ENCODE peak calls at places on chromosome X, in five cellular contexts. S, N, H, D and M are unnamed samples.

GRCh38 chrX:8748855-8749254 is 16.9 kb upstream of the ANOS1 start:
- DNase-seq in S (peak; percentile 43), N (peak; percentile 19), H (peak; percentile 6), D (no peak), M (no peak)

GRCh38 chrX:67545772-67546495 is 2.1 kb downstream of the AR start:
- DNase-seq in S (no peak), N (no peak), H (no peak), D (no peak), M (no peak)

GRCh38 chrX:17187301-17187836 is 187.6 kb upstream of the NHS start:
- DNase-seq in S (no peak), N (no peak), H (no peak), D (no peak), M (no peak)

GRCh38 chrX:45803383-45803921 is 602.8 kb upstream of the DIPK2B start:
- DNase-seq in S (peak; percentile 94), N (peak; percentile 98), H (no peak), D (peak; percentile 73), M (peak; percentile 78)

GRCh38 chrX:150767475-150768131 is 74.4 kb downstream of the MTMR1 start:
- DNase-seq in S (peak; percentile 92), N (peak; percentile 58), H (no peak), D (no peak), M (no peak)

GRCh38 chrX:25049347-25049746 is 33.6 kb upstream of the ARX start:
- DNase-seq in S (no peak), N (peak; percentile 2), H (no peak), D (no peak), M (no peak)

GRCh38 chrX:125394449-125394848 is 74.8 kb downstream of the TEX13C start:
- DNase-seq in S (no peak), N (no peak), H (no peak), D (no peak), M (no peak)

GRCh38 chrX:131841496-131842410 is 181.3 kb upstream of the STK26 start:
- DNase-seq in S (peak; percentile 38), N (peak; percentile 54), H (peak; percentile 52), D (peak; percentile 40), M (peak; percentile 78)

GRCh38 chrX:37599735-37600134 is 28.3 kb downstream of the LANCL3 start:
- DNase-seq in S (no peak), N (peak; percentile 46), H (no peak), D (no peak), M (peak; percentile 32)

DNA sequence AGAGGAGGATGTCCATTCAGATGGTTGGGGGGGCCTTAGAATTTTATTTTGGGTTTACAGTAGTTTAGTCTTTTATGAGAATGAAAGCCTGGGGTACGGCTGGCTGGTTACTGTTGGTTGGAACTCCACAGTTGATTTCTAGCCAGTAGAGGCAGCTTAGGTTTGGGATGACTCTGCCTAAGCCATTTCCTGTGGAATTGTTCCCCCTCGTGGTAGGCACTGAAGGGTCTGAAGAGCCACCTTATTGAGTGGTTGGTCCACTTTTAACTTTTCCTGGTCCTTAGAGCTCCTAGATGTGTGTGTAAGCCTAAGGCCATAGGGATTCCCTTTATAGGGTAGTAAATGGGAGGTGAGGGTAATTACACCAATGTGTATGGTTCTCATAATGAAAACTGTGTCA is 19.7 kb downstream of the SPIN3 start:
- DNase-seq in S (no peak), N (no peak), H (peak; percentile 1), D (no peak), M (no peak)
- TF ChIP-seq CTCF in S (no peak), N (peak; percentile 44), H (peak; percentile 30), D (no peak), M (no peak)

DNA sequence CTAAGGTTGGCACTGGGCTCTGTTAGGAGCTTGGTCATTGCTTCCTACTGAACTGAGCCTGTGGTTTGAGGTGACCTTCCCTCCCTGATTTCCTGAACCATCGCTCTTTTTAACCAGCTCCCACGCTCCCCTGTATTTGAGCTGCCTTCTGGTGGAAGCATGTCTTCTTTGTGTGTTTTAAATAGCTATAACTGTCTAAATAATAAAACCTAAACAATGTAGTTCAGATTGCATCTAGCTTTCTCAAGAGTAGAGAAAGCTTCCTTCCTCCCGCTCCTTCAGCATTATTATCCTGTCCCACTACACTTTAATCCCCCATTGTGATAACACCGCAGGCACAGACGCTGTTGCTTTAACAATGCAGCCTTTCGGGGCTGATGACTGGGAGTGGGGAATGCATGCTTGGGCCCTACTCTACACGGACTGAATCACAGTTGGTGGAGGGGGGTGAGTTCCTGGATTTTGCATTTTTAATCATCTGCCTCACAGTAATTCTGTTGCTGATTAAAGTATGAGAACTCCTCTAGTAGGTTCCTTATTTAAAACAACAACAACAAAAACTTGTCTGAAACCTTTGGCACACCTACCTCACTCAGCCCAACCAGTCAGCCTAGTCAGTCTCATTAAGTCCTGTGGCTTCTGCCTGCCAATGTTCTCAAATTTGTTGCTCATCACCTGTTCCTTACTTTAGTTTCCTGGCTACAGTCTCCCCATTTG is 6.6 kb downstream of the SMS start:
- DNase-seq in S (peak; percentile 64), N (peak; percentile 50), H (no peak), D (no peak), M (no peak)
- H3K4me2 ChIP-seq in S (peak overlapping the region; percentile 66), N (peak overlapping the region; percentile 41), H (no peak overlapping the region), D (no peak overlapping the region), M (peak overlapping the region; percentile 26)

GRCh38 chrX:119389214-119389613 is 9.9 kb upstream of the SLC25A43 start:
- DNase-seq in S (no peak), N (no peak), H (no peak), D (no peak), M (no peak)

GRCh38 chrX:119389854-119390501 is 9.2 kb upstream of the SLC25A43 start:
- DNase-seq in S (no peak), N (no peak), H (no peak), D (no peak), M (no peak)

GRCh38 chrX:119393144-119393543 is 6.0 kb upstream of the SLC25A43 start:
- DNase-seq in S (no peak), N (no peak), H (no peak), D (no peak), M (no peak)

DNA sequence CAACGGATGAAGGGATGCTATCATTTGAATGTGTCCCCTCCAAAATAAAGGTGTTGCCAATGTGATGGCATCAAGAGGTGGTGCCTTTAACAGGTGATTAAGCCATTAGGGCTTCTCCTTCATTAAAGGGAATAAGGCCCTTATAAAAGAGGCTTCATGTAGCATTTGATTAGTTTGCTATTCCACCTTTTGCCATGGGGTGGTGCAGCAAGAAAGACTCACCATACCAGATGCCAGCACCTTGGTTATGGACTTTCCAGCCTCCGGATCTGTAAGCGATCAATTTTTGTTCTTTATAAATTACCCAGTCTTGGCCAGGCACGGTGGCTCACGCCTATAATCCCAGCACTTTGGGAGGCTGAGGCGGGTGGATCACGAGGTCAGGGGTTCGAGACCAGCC is 7.9 kb upstream of the SLC25A43 start:
- DNase-seq in S (peak; percentile 25), N (peak; percentile 16), H (peak; percentile 29), D (peak; percentile 23), M (no peak)
- TF ChIP-seq CTCF in S (peak; percentile 36), N (peak; percentile 52), H (peak; percentile 56), D (peak; percentile 34), M (peak; percentile 71)

DNA sequence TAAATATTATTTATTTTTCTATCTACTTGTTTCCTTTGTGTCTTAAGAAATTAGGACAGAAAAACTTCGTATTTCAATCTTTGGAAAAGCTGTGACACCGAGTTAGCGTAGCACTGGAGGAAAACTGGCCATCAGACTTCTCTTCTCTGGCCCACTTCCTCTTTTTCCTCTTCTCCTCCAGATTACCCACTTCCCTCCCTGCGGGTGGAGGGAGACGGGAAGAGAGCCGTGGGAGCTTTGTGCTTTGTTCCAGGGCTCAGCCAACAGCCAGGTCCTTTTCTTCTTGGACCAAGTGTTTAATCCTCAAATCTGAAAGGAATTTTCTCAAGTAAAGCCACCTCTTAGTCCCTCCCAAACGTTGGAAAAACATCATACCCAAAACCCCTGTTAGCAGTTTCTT is 29.7 kb downstream of the OFD1 start:
- DNase-seq in S (no peak), N (no peak), H (no peak), D (no peak), M (no peak)
- H3K4me2 ChIP-seq in S (no peak overlapping the region), N (no peak overlapping the region), H (no peak overlapping the region), D (no peak overlapping the region), M (no peak overlapping the region)

DNA sequence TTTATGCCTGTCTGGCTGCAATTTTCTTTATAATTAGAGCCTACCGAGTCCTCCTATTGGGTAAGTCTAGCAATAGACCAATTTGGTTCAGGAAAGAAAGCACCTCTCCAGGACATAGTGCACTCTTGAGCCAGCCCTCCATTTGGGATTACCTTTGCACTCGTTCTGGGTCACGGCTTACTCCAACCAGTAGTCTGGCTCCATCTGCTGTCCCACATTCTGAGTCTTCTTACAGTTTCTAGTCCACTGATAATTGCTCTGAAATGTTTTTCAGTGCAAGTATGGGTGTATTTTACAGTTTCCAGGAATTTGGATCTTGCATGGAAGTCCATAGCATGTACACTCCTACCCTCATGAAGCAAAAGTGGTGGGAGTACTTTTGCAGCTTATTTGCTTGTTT is 34.8 kb upstream of the USP51 start:
- DNase-seq in S (peak; percentile 3), N (no peak), H (no peak), D (no peak), M (no peak)
- TF ChIP-seq CTCF in S (no peak), N (peak; percentile 11), H (no peak), D (no peak), M (no peak)

DNA sequence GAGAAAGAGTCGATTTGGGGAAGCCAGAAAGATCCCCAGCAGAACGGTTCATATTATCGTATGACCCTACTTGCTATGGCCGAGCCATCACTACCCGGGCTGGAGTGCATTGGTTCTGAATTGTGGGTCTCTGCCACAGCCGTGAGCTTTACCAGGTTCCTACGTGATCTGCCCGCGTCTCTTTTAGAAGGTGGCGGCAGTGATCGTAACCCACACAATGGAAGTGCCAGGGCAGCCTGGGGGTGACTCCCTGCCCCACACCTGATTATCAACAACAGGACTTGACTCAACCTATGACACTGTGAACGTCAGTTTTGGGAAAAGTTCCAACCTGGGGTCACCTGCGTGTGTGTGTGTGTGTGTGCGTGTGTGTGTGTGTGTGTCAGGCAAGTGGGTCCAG is 90.8 kb downstream of the SHOX start:
- DNase-seq in S (no peak), N (no peak), H (no peak), D (no peak), M (no peak)
- H3K4me2 ChIP-seq in S (no peak overlapping the region), N (no peak overlapping the region), H (no peak overlapping the region), D (no peak overlapping the region), M (no peak overlapping the region)

GRCh38 chrX:104250470-104250869 is 4.3 kb downstream of the ESX1 start:
- DNase-seq in S (no peak), N (no peak), H (no peak), D (no peak), M (no peak)

GRCh38 chrX:104254442-104255115 is at the start of gene ESX1:
- DNase-seq in S (no peak), N (peak; percentile 30), H (no peak), D (no peak), M (no peak)

GRCh38 chrX:104255465-104255864 is 732 bp upstream of the ESX1 start:
- DNase-seq in S (no peak), N (peak; percentile 2), H (no peak), D (no peak), M (no peak)

GRCh38 chrX:104253567-104254441 is 929 bp downstream of the ESX1 start:
- DNase-seq in S (no peak), N (peak; percentile 0), H (no peak), D (no peak), M (no peak)
- TF ChIP-seq CTCF in S (no peak), N (no peak), H (no peak), D (no peak), M (no peak)

DNA sequence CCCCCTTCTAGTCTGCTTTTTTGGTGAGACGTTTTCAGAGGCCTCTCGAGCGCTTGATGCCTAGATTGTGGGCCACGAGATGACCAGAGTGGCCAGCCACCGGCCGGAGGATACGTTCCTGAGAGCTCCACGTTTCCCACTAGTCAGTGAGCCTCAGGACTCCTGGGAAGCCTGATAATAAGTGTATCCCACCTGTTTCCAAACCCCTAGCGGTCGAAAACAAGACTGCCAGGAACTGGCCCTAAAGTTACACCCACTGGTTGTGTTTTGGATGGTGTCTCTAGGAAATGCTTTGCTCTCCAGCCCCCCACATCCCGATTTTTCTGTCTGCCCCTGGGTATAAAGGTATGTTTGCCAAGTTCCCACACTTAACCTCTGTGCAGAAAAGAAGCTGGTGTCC is 4.6 kb upstream of the RS1 start:
- DNase-seq in S (peak; percentile 5), N (no peak), H (no peak), D (no peak), M (no peak)
- H3K4me2 ChIP-seq in S (no peak overlapping the region), N (no peak overlapping the region), H (no peak overlapping the region), D (no peak overlapping the region), M (no peak overlapping the region)